ENCODE peak calls at places on chromosomes 4 and X, in ten cellular contexts. T, S, G, E, C, A, V, Y, R and N are unnamed samples.

GRCh38 chr4:91840359-91840758 is 463.4 kb upstream of the GRID2 start:
- DNase-seq in T (no peak), S (no peak), G (no peak), E (no peak), C (no peak), A (peak; percentile 46), V (no peak), Y (no peak), R (no peak), N (no peak)

GRCh38 chr4:14110407-14110806 is 482.9 kb upstream of the BOD1L1 start:
- DNase-seq in T (no peak), S (peak; percentile 85), G (no peak), E (no peak), C (no peak), A (no peak), V (no peak), Y (no peak), R (no peak), N (peak; percentile 18)

GRCh38 chr4:81460115-81460836 is 11.4 kb downstream of the RASGEF1B start:
- DNase-seq in T (no peak), S (no peak), G (no peak), E (no peak), C (no peak), A (no peak), V (no peak), Y (no peak), R (no peak), N (no peak)

GRCh38 chr4:77229433-77229832 is 72.4 kb downstream of the CCNG2 start:
- DNase-seq in T (no peak), S (no peak), G (no peak), E (no peak), C (no peak), A (no peak), V (no peak), Y (no peak), R (no peak), N (no peak)

GRCh38 chr4:152352645-152353116 is 183.2 kb downstream of the FBXW7 start:
- DNase-seq in T (peak; percentile 87), S (peak; percentile 97), G (no peak), E (peak; percentile 19), C (peak; percentile 73), A (peak; percentile 82), V (peak; percentile 85), Y (peak; percentile 81), R (peak; percentile 85), N (peak; percentile 94)

GRCh38 chr4:26632916-26633315 is 49.0 kb downstream of the TBC1D19 start:
- DNase-seq in T (no peak), S (no peak), G (no peak), E (no peak), C (no peak), A (no peak), V (no peak), Y (no peak), R (no peak), N (no peak)

GRCh38 chrX:40153335-40154221 is 55.8 kb upstream of the BCOR start:
- DNase-seq in T (peak; percentile 64), S (no peak), G (no peak), E (peak; percentile 68), C (peak; percentile 68), A (peak; percentile 76), V (peak; percentile 73), Y (no peak), R (peak; percentile 70), N (no peak)

GRCh38 chr4:68152411-68152810 is 22.7 kb upstream of the TMPRSS11F start:
- DNase-seq in T (no peak), S (no peak), G (no peak), E (no peak), C (no peak), A (peak; percentile 53), V (no peak), Y (peak; percentile 34), R (no peak), N (no peak)

GRCh38 chr4:123924536-123924935 is 527.9 kb downstream of the SPRY1 start:
- DNase-seq in T (no peak), S (peak; percentile 12), G (no peak), E (no peak), C (no peak), A (no peak), V (no peak), Y (no peak), R (no peak), N (no peak)

GRCh38 chrX:19750028-19750786 is 137.2 kb downstream of the SH3KBP1 start:
- DNase-seq in T (no peak), S (no peak), G (no peak), E (no peak), C (no peak), A (no peak), V (no peak), Y (no peak), R (no peak), N (no peak)

GRCh38 chrX:34909151-34909550 is 33.4 kb upstream of the FAM47B start:
- DNase-seq in T (no peak), S (no peak), G (no peak), E (no peak), C (no peak), A (no peak), V (no peak), Y (no peak), R (no peak), N (no peak)

GRCh38 chrX:34900691-34901090 is 41.9 kb upstream of the FAM47B start:
- DNase-seq in T (no peak), S (peak; percentile 15), G (no peak), E (no peak), C (no peak), A (no peak), V (no peak), Y (no peak), R (no peak), N (peak; percentile 35)

GRCh38 chrX:34901761-34902160 is 40.8 kb upstream of the FAM47B start:
- DNase-seq in T (no peak), S (no peak), G (no peak), E (no peak), C (no peak), A (no peak), V (no peak), Y (no peak), R (no peak), N (no peak)

GRCh38 chrX:34903316-34903715 is 39.3 kb upstream of the FAM47B start:
- DNase-seq in T (no peak), S (peak; percentile 31), G (no peak), E (no peak), C (no peak), A (no peak), V (no peak), Y (no peak), R (no peak), N (no peak)
- H3K27ac ChIP-seq in T (no peak overlapping the region), S (no peak overlapping the region), G (no peak overlapping the region), E (no peak overlapping the region), C (no peak overlapping the region), A (no peak overlapping the region), V (no peak overlapping the region), Y (no peak overlapping the region), R (no peak overlapping the region), N (no peak overlapping the region)

GRCh38 chrX:10130354-10130753 is 26.4 kb upstream of the CLCN4 start:
- DNase-seq in T (no peak), S (no peak), G (no peak), E (no peak), C (no peak), A (no peak), V (no peak), Y (no peak), R (no peak), N (no peak)
- H3K36me3 ChIP-seq in T (no peaks in the 10 kb centered on the region), S (peaks cover 36% of the 10 kb centered on the region), G (peaks cover 5% of the 10 kb centered on the region), E (no peaks in the 10 kb centered on the region), C (no peaks in the 10 kb centered on the region), A (no peaks in the 10 kb centered on the region), V (peaks cover 8% of the 10 kb centered on the region), Y (no peaks in the 10 kb centered on the region), R (no peaks in the 10 kb centered on the region), N (peaks cover 9% of the 10 kb centered on the region)

GRCh38 chr4:83369825-83370639 is 35.4 kb upstream of the HPSE start:
- DNase-seq in T (no peak), S (peak; percentile 33), G (no peak), E (no peak), C (no peak), A (peak; percentile 11), V (no peak), Y (no peak), R (no peak), N (no peak)

GRCh38 chr4:83370640-83370906 is 35.9 kb upstream of the HPSE start:
- DNase-seq in T (no peak), S (peak; percentile 24), G (no peak), E (no peak), C (no peak), A (no peak), V (no peak), Y (no peak), R (no peak), N (peak; percentile 8)

GRCh38 chr4:83371235-83371634 is 36.6 kb upstream of the HPSE start:
- DNase-seq in T (no peak), S (no peak), G (no peak), E (no peak), C (no peak), A (no peak), V (no peak), Y (no peak), R (no peak), N (no peak)

DNA sequence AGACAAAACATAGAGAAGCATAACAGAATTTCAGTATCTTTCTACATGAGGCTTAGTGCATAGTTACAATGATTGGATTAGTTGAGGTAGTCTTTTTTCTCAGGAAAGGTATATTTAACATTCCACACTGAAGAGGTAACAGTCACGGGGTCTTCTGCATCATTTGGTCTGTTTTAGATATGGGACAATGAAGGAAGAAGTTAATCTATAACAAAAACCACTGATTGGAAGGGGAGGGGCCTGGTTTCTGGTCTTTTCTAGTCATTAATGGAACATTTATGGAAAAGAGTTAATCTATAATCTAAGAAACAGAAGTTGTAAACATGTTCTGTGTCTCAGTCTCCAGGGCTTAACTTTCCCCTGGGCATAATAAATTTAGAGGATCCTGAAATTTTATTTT is 37.3 kb upstream of the HPSE start:
- DNase-seq in T (no peak), S (no peak), G (no peak), E (no peak), C (no peak), A (peak; percentile 52), V (no peak), Y (no peak), R (no peak), N (no peak)
- H3K27ac ChIP-seq in T (no peak overlapping the region), S (no peak overlapping the region), G (no peak overlapping the region), E (no peak overlapping the region), C (no peak overlapping the region), A (peak overlapping the region; percentile 80), V (no peak overlapping the region), Y (no peak overlapping the region), R (no peak overlapping the region), N (no peak overlapping the region)

GRCh38 chr4:867526-868250 is 41.8 kb upstream of the CPLX1 start:
- DNase-seq in T (no peak), S (no peak), G (no peak), E (no peak), C (no peak), A (no peak), V (no peak), Y (no peak), R (no peak), N (no peak)
- H3K36me3 ChIP-seq in T (peaks cover 15% of the 10 kb centered on the region), S (peaks cover 74% of the 10 kb centered on the region), G (peaks cover 37% of the 10 kb centered on the region), E (peaks cover 33% of the 10 kb centered on the region), C (peaks cover 14% of the 10 kb centered on the region), A (no peaks in the 10 kb centered on the region), V (peaks cover 70% of the 10 kb centered on the region), Y (peaks cover 7% of the 10 kb centered on the region), R (no peaks in the 10 kb centered on the region), N (peaks cover 62% of the 10 kb centered on the region)

GRCh38 chr4:5753366-5753765 is 42.4 kb downstream of the EVC start:
- DNase-seq in T (no peak), S (no peak), G (no peak), E (no peak), C (no peak), A (no peak), V (no peak), Y (no peak), R (no peak), N (no peak)
- H3K27ac ChIP-seq in T (no peak overlapping the region), S (peak overlapping the region; percentile 29), G (no peak overlapping the region), E (no peak overlapping the region), C (no peak overlapping the region), A (no peak overlapping the region), V (no peak overlapping the region), Y (peak overlapping the region; percentile 54), R (no peak overlapping the region), N (peak overlapping the region; percentile 93)